ENCODE peak calls at places on chromosome 1, in nine cellular contexts. One of them, this sample, is unnamed.

GRCh38 chr1:196309386-196309785 is 298.9 kb downstream of the KCNT2 start:
- DNase-seq in lower leg skin: no peak
- DNase-seq in KG1: peak; percentile 15
- DNase-seq in stimulated activated CD8-positive, alpha-beta memory T cell treated with anti-CD3 and anti-CD28 coated beads, Interleukin-7, amount 100 ng/mL, for 24 hours: no peak
- DNase-seq in fibroblast of lung: peak; percentile 30
- DNase-seq in right cardiac atrium: no peak
- DNase-seq in T-cell: no peak
- DNase-seq in mesothelial cell of epicardium: no peak
- DNase-seq in OCI-LY7: peak; percentile 37
- DNase-seq in this sample: no peak

GRCh38 chr1:94061513-94062443 is 59.2 kb downstream of the ABCA4 start:
- DNase-seq in mesothelial cell of epicardium: peak; percentile 74
- DNase-seq in right cardiac atrium: peak; percentile 72
- DNase-seq in lower leg skin: peak; percentile 71
- DNase-seq in OCI-LY7: peak; percentile 44
- DNase-seq in fibroblast of lung: peak; percentile 74
- DNase-seq in T-cell: no peak
- DNase-seq in KG1: peak; percentile 31
- DNase-seq in stimulated activated CD8-positive, alpha-beta memory T cell treated with anti-CD3 and anti-CD28 coated beads, Interleukin-7, amount 100 ng/mL, for 24 hours: no peak
- DNase-seq in this sample: peak; percentile 36

GRCh38 chr1:43492816-43493215 is 37.9 kb upstream of the PTPRF start:
- DNase-seq in OCI-LY7: no peak
- DNase-seq in right cardiac atrium: no peak
- DNase-seq in lower leg skin: no peak
- DNase-seq in T-cell: no peak
- DNase-seq in fibroblast of lung: no peak
- DNase-seq in mesothelial cell of epicardium: no peak
- DNase-seq in stimulated activated CD8-positive, alpha-beta memory T cell treated with anti-CD3 and anti-CD28 coated beads, Interleukin-7, amount 100 ng/mL, for 24 hours: no peak
- DNase-seq in KG1: no peak
- DNase-seq in this sample: no peak

GRCh38 chr1:151371340-151371739 is 1.2 kb downstream of the SELENBP1 start:
- DNase-seq in OCI-LY7: no peak
- DNase-seq in fibroblast of lung: peak; percentile 19
- DNase-seq in lower leg skin: peak; percentile 49
- DNase-seq in stimulated activated CD8-positive, alpha-beta memory T cell treated with anti-CD3 and anti-CD28 coated beads, Interleukin-7, amount 100 ng/mL, for 24 hours: no peak
- DNase-seq in KG1: no peak
- DNase-seq in T-cell: no peak
- DNase-seq in right cardiac atrium: peak; percentile 74
- DNase-seq in mesothelial cell of epicardium: no peak
- DNase-seq in this sample: no peak

GRCh38 chr1:91608876-91609275 is 108.2 kb downstream of the CDC7 start:
- DNase-seq in right cardiac atrium: no peak
- DNase-seq in T-cell: no peak
- DNase-seq in OCI-LY7: no peak
- DNase-seq in stimulated activated CD8-positive, alpha-beta memory T cell treated with anti-CD3 and anti-CD28 coated beads, Interleukin-7, amount 100 ng/mL, for 24 hours: no peak
- DNase-seq in KG1: no peak
- DNase-seq in lower leg skin: no peak
- DNase-seq in fibroblast of lung: peak; percentile 55
- DNase-seq in mesothelial cell of epicardium: no peak
- DNase-seq in this sample: no peak

GRCh38 chr1:62394646-62395045 is 42.2 kb upstream of the USP1 start:
- DNase-seq in T-cell: no peak
- DNase-seq in right cardiac atrium: no peak
- DNase-seq in stimulated activated CD8-positive, alpha-beta memory T cell treated with anti-CD3 and anti-CD28 coated beads, Interleukin-7, amount 100 ng/mL, for 24 hours: no peak
- DNase-seq in OCI-LY7: no peak
- DNase-seq in KG1: no peak
- DNase-seq in lower leg skin: no peak
- DNase-seq in mesothelial cell of epicardium: no peak
- DNase-seq in fibroblast of lung: no peak
- DNase-seq in this sample: no peak

GRCh38 chr1:156664046-156664948 is 12.9 kb downstream of the NES start:
- DNase-seq in fibroblast of lung: peak; percentile 52
- DNase-seq in stimulated activated CD8-positive, alpha-beta memory T cell treated with anti-CD3 and anti-CD28 coated beads, Interleukin-7, amount 100 ng/mL, for 24 hours: no peak
- DNase-seq in KG1: no peak
- DNase-seq in right cardiac atrium: no peak
- DNase-seq in lower leg skin: no peak
- DNase-seq in OCI-LY7: no peak
- DNase-seq in mesothelial cell of epicardium: no peak
- DNase-seq in T-cell: no peak
- DNase-seq in this sample: peak; percentile 22

GRCh38 chr1:190168116-190168515 is 309.5 kb downstream of the BRINP3 start:
- DNase-seq in OCI-LY7: no peak
- DNase-seq in KG1: no peak
- DNase-seq in fibroblast of lung: peak; percentile 97
- DNase-seq in stimulated activated CD8-positive, alpha-beta memory T cell treated with anti-CD3 and anti-CD28 coated beads, Interleukin-7, amount 100 ng/mL, for 24 hours: no peak
- DNase-seq in T-cell: no peak
- DNase-seq in right cardiac atrium: no peak
- DNase-seq in lower leg skin: no peak
- DNase-seq in mesothelial cell of epicardium: no peak
- DNase-seq in this sample: no peak

GRCh38 chr1:32627596-32628162 is 22.7 kb downstream of the ZBTB8OS start:
- DNase-seq in lower leg skin: no peak
- DNase-seq in T-cell: no peak
- DNase-seq in OCI-LY7: peak; percentile 84
- DNase-seq in mesothelial cell of epicardium: no peak
- DNase-seq in stimulated activated CD8-positive, alpha-beta memory T cell treated with anti-CD3 and anti-CD28 coated beads, Interleukin-7, amount 100 ng/mL, for 24 hours: no peak
- DNase-seq in fibroblast of lung: no peak
- DNase-seq in KG1: no peak
- DNase-seq in right cardiac atrium: no peak
- DNase-seq in this sample: no peak

GRCh38 chr1:209657918-209658317 is 5.7 kb upstream of the LAMB3 start:
- DNase-seq in fibroblast of lung: no peak
- DNase-seq in KG1: no peak
- DNase-seq in T-cell: no peak
- DNase-seq in OCI-LY7: no peak
- DNase-seq in mesothelial cell of epicardium: no peak
- DNase-seq in lower leg skin: no peak
- DNase-seq in stimulated activated CD8-positive, alpha-beta memory T cell treated with anti-CD3 and anti-CD28 coated beads, Interleukin-7, amount 100 ng/mL, for 24 hours: no peak
- DNase-seq in right cardiac atrium: no peak
- DNase-seq in this sample: no peak

GRCh38 chr1:227901239-227901905 is 46.4 kb downstream of the WNT9A start:
- DNase-seq in stimulated activated CD8-positive, alpha-beta memory T cell treated with anti-CD3 and anti-CD28 coated beads, Interleukin-7, amount 100 ng/mL, for 24 hours: no peak
- DNase-seq in OCI-LY7: no peak
- DNase-seq in fibroblast of lung: no peak
- DNase-seq in right cardiac atrium: peak; percentile 3
- DNase-seq in T-cell: no peak
- DNase-seq in lower leg skin: no peak
- DNase-seq in KG1: no peak
- DNase-seq in mesothelial cell of epicardium: no peak
- DNase-seq in this sample: no peak

GRCh38 chr1:4794020-4794780 is 139.8 kb downstream of the AJAP1 start:
- DNase-seq in T-cell: no peak
- DNase-seq in right cardiac atrium: no peak
- DNase-seq in stimulated activated CD8-positive, alpha-beta memory T cell treated with anti-CD3 and anti-CD28 coated beads, Interleukin-7, amount 100 ng/mL, for 24 hours: no peak
- DNase-seq in OCI-LY7: no peak
- DNase-seq in fibroblast of lung: no peak
- DNase-seq in mesothelial cell of epicardium: no peak
- DNase-seq in KG1: no peak
- DNase-seq in lower leg skin: no peak
- DNase-seq in this sample: no peak

GRCh38 chr1:73820843-73821242 is 377.1 kb downstream of the LRRIQ3 start:
- DNase-seq in fibroblast of lung: no peak
- DNase-seq in KG1: no peak
- DNase-seq in T-cell: no peak
- DNase-seq in OCI-LY7: no peak
- DNase-seq in stimulated activated CD8-positive, alpha-beta memory T cell treated with anti-CD3 and anti-CD28 coated beads, Interleukin-7, amount 100 ng/mL, for 24 hours: no peak
- DNase-seq in mesothelial cell of epicardium: no peak
- DNase-seq in right cardiac atrium: no peak
- DNase-seq in lower leg skin: no peak
- DNase-seq in this sample: no peak

GRCh38 chr1:119374208-119374877 is 5.8 kb downstream of the HAO2 start:
- DNase-seq in mesothelial cell of epicardium: no peak
- DNase-seq in KG1: no peak
- DNase-seq in right cardiac atrium: no peak
- DNase-seq in stimulated activated CD8-positive, alpha-beta memory T cell treated with anti-CD3 and anti-CD28 coated beads, Interleukin-7, amount 100 ng/mL, for 24 hours: no peak
- DNase-seq in T-cell: no peak
- DNase-seq in lower leg skin: no peak
- DNase-seq in OCI-LY7: no peak
- DNase-seq in fibroblast of lung: peak; percentile 5
- DNase-seq in this sample: no peak

GRCh38 chr1:169574336-169574735 is 11.9 kb downstream of the F5 start:
- DNase-seq in T-cell: no peak
- DNase-seq in mesothelial cell of epicardium: no peak
- DNase-seq in right cardiac atrium: peak; percentile 30
- DNase-seq in fibroblast of lung: no peak
- DNase-seq in KG1: no peak
- DNase-seq in stimulated activated CD8-positive, alpha-beta memory T cell treated with anti-CD3 and anti-CD28 coated beads, Interleukin-7, amount 100 ng/mL, for 24 hours: no peak
- DNase-seq in lower leg skin: peak; percentile 21
- DNase-seq in OCI-LY7: no peak
- DNase-seq in this sample: no peak

GRCh38 chr1:153799016-153799415 is 23.8 kb downstream of the SLC27A3 start:
- DNase-seq in OCI-LY7: no peak
- DNase-seq in lower leg skin: no peak
- DNase-seq in stimulated activated CD8-positive, alpha-beta memory T cell treated with anti-CD3 and anti-CD28 coated beads, Interleukin-7, amount 100 ng/mL, for 24 hours: no peak
- DNase-seq in T-cell: no peak
- DNase-seq in fibroblast of lung: no peak
- DNase-seq in KG1: no peak
- DNase-seq in right cardiac atrium: no peak
- DNase-seq in mesothelial cell of epicardium: no peak
- DNase-seq in this sample: no peak

GRCh38 chr1:107804134-107804533 is 160.8 kb downstream of the VAV3 start:
- DNase-seq in fibroblast of lung: no peak
- DNase-seq in KG1: no peak
- DNase-seq in lower leg skin: no peak
- DNase-seq in right cardiac atrium: no peak
- DNase-seq in mesothelial cell of epicardium: no peak
- DNase-seq in stimulated activated CD8-positive, alpha-beta memory T cell treated with anti-CD3 and anti-CD28 coated beads, Interleukin-7, amount 100 ng/mL, for 24 hours: no peak
- DNase-seq in T-cell: no peak
- DNase-seq in OCI-LY7: peak; percentile 64
- DNase-seq in this sample: no peak

GRCh38 chr1:61227857-61228557 is 145.6 kb downstream of the NFIA start:
- DNase-seq in T-cell: no peak
- DNase-seq in lower leg skin: no peak
- DNase-seq in fibroblast of lung: no peak
- DNase-seq in OCI-LY7: no peak
- DNase-seq in mesothelial cell of epicardium: no peak
- DNase-seq in right cardiac atrium: no peak
- DNase-seq in stimulated activated CD8-positive, alpha-beta memory T cell treated with anti-CD3 and anti-CD28 coated beads, Interleukin-7, amount 100 ng/mL, for 24 hours: no peak
- DNase-seq in KG1: no peak
- DNase-seq in this sample: no peak

GRCh38 chr1:241356187-241356518 is 852 bp downstream of the RGS7 start:
- DNase-seq in OCI-LY7: no peak
- DNase-seq in stimulated activated CD8-positive, alpha-beta memory T cell treated with anti-CD3 and anti-CD28 coated beads, Interleukin-7, amount 100 ng/mL, for 24 hours: no peak
- DNase-seq in right cardiac atrium: no peak
- DNase-seq in mesothelial cell of epicardium: no peak
- DNase-seq in fibroblast of lung: no peak
- DNase-seq in KG1: no peak
- DNase-seq in T-cell: no peak
- DNase-seq in lower leg skin: no peak
- DNase-seq in this sample: no peak

GRCh38 chr1:104136621-104137020 is 386.9 kb downstream of the AMY1C start:
- DNase-seq in fibroblast of lung: no peak
- DNase-seq in lower leg skin: no peak
- DNase-seq in mesothelial cell of epicardium: no peak
- DNase-seq in OCI-LY7: no peak
- DNase-seq in T-cell: no peak
- DNase-seq in KG1: no peak
- DNase-seq in right cardiac atrium: no peak
- DNase-seq in stimulated activated CD8-positive, alpha-beta memory T cell treated with anti-CD3 and anti-CD28 coated beads, Interleukin-7, amount 100 ng/mL, for 24 hours: no peak
- DNase-seq in this sample: no peak

GRCh38 chr1:114037952-114038867 is 58.9 kb downstream of the OLFML3 start:
- DNase-seq in OCI-LY7: no peak
- DNase-seq in KG1: no peak
- DNase-seq in lower leg skin: no peak
- DNase-seq in fibroblast of lung: no peak
- DNase-seq in T-cell: no peak
- DNase-seq in stimulated activated CD8-positive, alpha-beta memory T cell treated with anti-CD3 and anti-CD28 coated beads, Interleukin-7, amount 100 ng/mL, for 24 hours: no peak
- DNase-seq in right cardiac atrium: no peak
- DNase-seq in mesothelial cell of epicardium: no peak
- DNase-seq in this sample: no peak

GRCh38 chr1:175016073-175016722 is 7.0 kb downstream of the MRPS14 start:
- DNase-seq in right cardiac atrium: no peak
- DNase-seq in KG1: no peak
- DNase-seq in lower leg skin: no peak
- DNase-seq in mesothelial cell of epicardium: no peak
- DNase-seq in stimulated activated CD8-positive, alpha-beta memory T cell treated with anti-CD3 and anti-CD28 coated beads, Interleukin-7, amount 100 ng/mL, for 24 hours: no peak
- DNase-seq in fibroblast of lung: peak; percentile 70
- DNase-seq in OCI-LY7: no peak
- DNase-seq in T-cell: no peak
- DNase-seq in this sample: no peak

GRCh38 chr1:70034403-70034802 is 171.0 kb downstream of the LRRC40 start:
- DNase-seq in OCI-LY7: peak; percentile 51
- DNase-seq in KG1: no peak
- DNase-seq in lower leg skin: no peak
- DNase-seq in fibroblast of lung: peak; percentile 70
- DNase-seq in right cardiac atrium: no peak
- DNase-seq in mesothelial cell of epicardium: no peak
- DNase-seq in stimulated activated CD8-positive, alpha-beta memory T cell treated with anti-CD3 and anti-CD28 coated beads, Interleukin-7, amount 100 ng/mL, for 24 hours: no peak
- DNase-seq in T-cell: no peak
- DNase-seq in this sample: no peak

GRCh38 chr1:227937531-227938145 is 10.1 kb downstream of the WNT9A start:
- DNase-seq in stimulated activated CD8-positive, alpha-beta memory T cell treated with anti-CD3 and anti-CD28 coated beads, Interleukin-7, amount 100 ng/mL, for 24 hours: no peak
- DNase-seq in lower leg skin: no peak
- DNase-seq in right cardiac atrium: peak; percentile 3
- DNase-seq in fibroblast of lung: no peak
- DNase-seq in OCI-LY7: no peak
- DNase-seq in KG1: no peak
- DNase-seq in mesothelial cell of epicardium: no peak
- DNase-seq in T-cell: no peak
- DNase-seq in this sample: no peak

GRCh38 chr1:24830680-24831272 is 85.5 kb downstream of the CLIC4 start:
- DNase-seq in fibroblast of lung: peak; percentile 61
- DNase-seq in T-cell: no peak
- DNase-seq in mesothelial cell of epicardium: no peak
- DNase-seq in KG1: peak; percentile 38
- DNase-seq in lower leg skin: no peak
- DNase-seq in OCI-LY7: peak; percentile 69
- DNase-seq in right cardiac atrium: no peak
- DNase-seq in stimulated activated CD8-positive, alpha-beta memory T cell treated with anti-CD3 and anti-CD28 coated beads, Interleukin-7, amount 100 ng/mL, for 24 hours: no peak
- DNase-seq in this sample: no peak

GRCh38 chr1:182404764-182405163 is 4.3 kb upstream of the TEDDM1 start:
- DNase-seq in lower leg skin: no peak
- DNase-seq in stimulated activated CD8-positive, alpha-beta memory T cell treated with anti-CD3 and anti-CD28 coated beads, Interleukin-7, amount 100 ng/mL, for 24 hours: no peak
- DNase-seq in T-cell: no peak
- DNase-seq in mesothelial cell of epicardium: no peak
- DNase-seq in fibroblast of lung: no peak
- DNase-seq in KG1: no peak
- DNase-seq in OCI-LY7: no peak
- DNase-seq in right cardiac atrium: no peak
- DNase-seq in this sample: no peak

GRCh38 chr1:85313888-85314696 is 37.7 kb upstream of the BCL10 start:
- DNase-seq in mesothelial cell of epicardium: no peak
- DNase-seq in KG1: no peak
- DNase-seq in OCI-LY7: no peak
- DNase-seq in T-cell: no peak
- DNase-seq in fibroblast of lung: peak; percentile 97
- DNase-seq in right cardiac atrium: no peak
- DNase-seq in stimulated activated CD8-positive, alpha-beta memory T cell treated with anti-CD3 and anti-CD28 coated beads, Interleukin-7, amount 100 ng/mL, for 24 hours: no peak
- DNase-seq in lower leg skin: peak; percentile 58
- DNase-seq in this sample: no peak

This sample was measured in nucleus accumbens.